ENCODE peak calls at places on chromosomes 12 and 14, in nine cellular contexts. One of them, this sample, is unnamed.

GRCh38 chr14:74324945-74325361 is 22.2 kb upstream of the ABCD4 start:
- DNase-seq in AG10803: peak; percentile 52
- DNase-seq in fibroblast of mammary gland: peak; percentile 53
- DNase-seq in fibroblast of pulmonary artery: peak; percentile 58
- DNase-seq in MM.1S: peak; percentile 25
- DNase-seq in A549: peak; percentile 65
- DNase-seq in glutamatergic neuron: no peak
- DNase-seq in fibroblast of lung: no peak
- DNase-seq in IMR-90: peak; percentile 38
- DNase-seq in this sample: peak; percentile 10

GRCh38 chr14:92692822-92693226 is 55.6 kb downstream of the LGMN start:
- DNase-seq in AG10803: no peak
- DNase-seq in fibroblast of mammary gland: peak; percentile 55
- DNase-seq in fibroblast of pulmonary artery: peak; percentile 50
- DNase-seq in MM.1S: peak; percentile 16
- DNase-seq in A549: no peak
- DNase-seq in glutamatergic neuron: no peak
- DNase-seq in fibroblast of lung: peak; percentile 47
- DNase-seq in IMR-90: peak; percentile 29
- DNase-seq in this sample: no peak

GRCh38 chr12:68636268-68636667 is 25.6 kb downstream of the RAP1B start:
- DNase-seq in AG10803: peak; percentile 81
- DNase-seq in fibroblast of mammary gland: peak; percentile 80
- DNase-seq in fibroblast of pulmonary artery: peak; percentile 85
- DNase-seq in MM.1S: no peak
- DNase-seq in A549: no peak
- DNase-seq in glutamatergic neuron: no peak
- DNase-seq in fibroblast of lung: peak; percentile 77
- DNase-seq in IMR-90: peak; percentile 80
- DNase-seq in this sample: peak; percentile 75

GRCh38 chr14:103496776-103497175 is 25.9 kb downstream of the CKB start:
- DNase-seq in AG10803: peak; percentile 21
- DNase-seq in fibroblast of mammary gland: peak; percentile 54
- DNase-seq in fibroblast of pulmonary artery: no peak
- DNase-seq in MM.1S: no peak
- DNase-seq in A549: no peak
- DNase-seq in glutamatergic neuron: no peak
- DNase-seq in fibroblast of lung: no peak
- DNase-seq in IMR-90: peak; percentile 33
- DNase-seq in this sample: no peak

GRCh38 chr12:45231515-45232145 is 15.7 kb downstream of the ANO6 start:
- DNase-seq in AG10803: peak; percentile 85
- DNase-seq in fibroblast of mammary gland: peak; percentile 89
- DNase-seq in fibroblast of pulmonary artery: peak; percentile 69
- DNase-seq in MM.1S: no peak
- DNase-seq in A549: no peak
- DNase-seq in glutamatergic neuron: no peak
- DNase-seq in fibroblast of lung: peak; percentile 89
- DNase-seq in IMR-90: peak; percentile 85
- DNase-seq in this sample: peak; percentile 70

GRCh38 chr14:57060276-57060956 is 208.3 kb downstream of the EXOC5 start:
- DNase-seq in AG10803: no peak
- DNase-seq in fibroblast of mammary gland: peak; percentile 6
- DNase-seq in fibroblast of pulmonary artery: no peak
- DNase-seq in MM.1S: peak; percentile 83
- DNase-seq in A549: no peak
- DNase-seq in glutamatergic neuron: no peak
- DNase-seq in fibroblast of lung: peak; percentile 8
- DNase-seq in IMR-90: no peak
- DNase-seq in this sample: no peak

GRCh38 chr12:117679776-117680175 is 289.0 kb downstream of the KSR2 start:
- DNase-seq in AG10803: peak; percentile 72
- DNase-seq in fibroblast of mammary gland: peak; percentile 43
- DNase-seq in fibroblast of pulmonary artery: no peak
- DNase-seq in MM.1S: no peak
- DNase-seq in A549: no peak
- DNase-seq in glutamatergic neuron: no peak
- DNase-seq in fibroblast of lung: peak; percentile 55
- DNase-seq in IMR-90: no peak
- DNase-seq in this sample: no peak

GRCh38 chr12:98344034-98344565 is 171.3 kb upstream of the TMPO start:
- DNase-seq in AG10803: no peak
- DNase-seq in fibroblast of mammary gland: no peak
- DNase-seq in fibroblast of pulmonary artery: no peak
- DNase-seq in MM.1S: no peak
- DNase-seq in A549: no peak
- DNase-seq in glutamatergic neuron: no peak
- DNase-seq in fibroblast of lung: no peak
- DNase-seq in IMR-90: no peak
- DNase-seq in this sample: no peak

GRCh38 chr14:70073924-70074566 is 114.7 kb downstream of the SLC8A3 start:
- DNase-seq in AG10803: peak; percentile 54
- DNase-seq in fibroblast of mammary gland: peak; percentile 74
- DNase-seq in fibroblast of pulmonary artery: peak; percentile 76
- DNase-seq in MM.1S: peak; percentile 53
- DNase-seq in A549: peak; percentile 85
- DNase-seq in glutamatergic neuron: peak; percentile 79
- DNase-seq in fibroblast of lung: peak; percentile 27
- DNase-seq in IMR-90: peak; percentile 73
- DNase-seq in this sample: peak; percentile 58

GRCh38 chr14:104750658-104751057 is 2.3 kb upstream of the SIVA1 start:
- DNase-seq in AG10803: no peak
- DNase-seq in fibroblast of mammary gland: no peak
- DNase-seq in fibroblast of pulmonary artery: no peak
- DNase-seq in MM.1S: no peak
- DNase-seq in A549: no peak
- DNase-seq in glutamatergic neuron: no peak
- DNase-seq in fibroblast of lung: no peak
- DNase-seq in IMR-90: no peak
- DNase-seq in this sample: no peak

GRCh38 chr14:105093426-105094192 is 28.4 kb upstream of the GPR132 start:
- DNase-seq in AG10803: peak; percentile 65
- DNase-seq in fibroblast of mammary gland: peak; percentile 49
- DNase-seq in fibroblast of pulmonary artery: peak; percentile 75
- DNase-seq in MM.1S: no peak
- DNase-seq in A549: peak; percentile 85
- DNase-seq in glutamatergic neuron: peak; percentile 82
- DNase-seq in fibroblast of lung: peak; percentile 83
- DNase-seq in IMR-90: peak; percentile 72
- DNase-seq in this sample: peak; percentile 67

GRCh38 chr12:122166422-122167327 is 7.3 kb downstream of the IL31 start:
- DNase-seq in AG10803: no peak
- DNase-seq in fibroblast of mammary gland: no peak
- DNase-seq in fibroblast of pulmonary artery: no peak
- DNase-seq in MM.1S: no peak
- DNase-seq in A549: no peak
- DNase-seq in glutamatergic neuron: peak; percentile 44
- DNase-seq in fibroblast of lung: no peak
- DNase-seq in IMR-90: no peak
- DNase-seq in this sample: no peak

GRCh38 chr12:103571286-103571685 is 15.8 kb upstream of the STAB2 start:
- DNase-seq in AG10803: no peak
- DNase-seq in fibroblast of mammary gland: no peak
- DNase-seq in fibroblast of pulmonary artery: no peak
- DNase-seq in MM.1S: no peak
- DNase-seq in A549: no peak
- DNase-seq in glutamatergic neuron: peak; percentile 44
- DNase-seq in fibroblast of lung: peak; percentile 11
- DNase-seq in IMR-90: no peak
- DNase-seq in this sample: no peak

GRCh38 chr12:50947932-50948331 is 4.4 kb upstream of the HIGD1C start:
- DNase-seq in AG10803: no peak
- DNase-seq in fibroblast of mammary gland: no peak
- DNase-seq in fibroblast of pulmonary artery: no peak
- DNase-seq in MM.1S: no peak
- DNase-seq in A549: no peak
- DNase-seq in glutamatergic neuron: no peak
- DNase-seq in fibroblast of lung: no peak
- DNase-seq in IMR-90: no peak
- DNase-seq in this sample: no peak

GRCh38 chr12:124524231-124524925 is 43.0 kb downstream of the NCOR2 start:
- DNase-seq in AG10803: peak; percentile 93
- DNase-seq in fibroblast of mammary gland: peak; percentile 87
- DNase-seq in fibroblast of pulmonary artery: peak; percentile 78
- DNase-seq in MM.1S: no peak
- DNase-seq in A549: peak; percentile 60
- DNase-seq in glutamatergic neuron: no peak
- DNase-seq in fibroblast of lung: peak; percentile 90
- DNase-seq in IMR-90: peak; percentile 87
- DNase-seq in this sample: peak; percentile 72

GRCh38 chr12:132761032-132761910 is at the start of gene ANKLE2:
- DNase-seq in AG10803: peak; percentile 78
- DNase-seq in fibroblast of mammary gland: peak; percentile 73
- DNase-seq in fibroblast of pulmonary artery: peak; percentile 61
- DNase-seq in MM.1S: peak; percentile 35
- DNase-seq in A549: peak; percentile 42
- DNase-seq in glutamatergic neuron: peak; percentile 63
- DNase-seq in fibroblast of lung: peak; percentile 80
- DNase-seq in IMR-90: peak; percentile 59
- DNase-seq in this sample: peak; percentile 67

GRCh38 chr12:8823565-8824300 is 1.3 kb downstream of the A2ML1 start:
- DNase-seq in AG10803: peak; percentile 17
- DNase-seq in fibroblast of mammary gland: peak; percentile 16
- DNase-seq in fibroblast of pulmonary artery: peak; percentile 43
- DNase-seq in MM.1S: no peak
- DNase-seq in A549: no peak
- DNase-seq in glutamatergic neuron: peak; percentile 44
- DNase-seq in fibroblast of lung: peak; percentile 33
- DNase-seq in IMR-90: peak; percentile 12
- DNase-seq in this sample: peak; percentile 11

GRCh38 chr12:63150255-63151060 is 543 bp downstream of the AVPR1A start:
- DNase-seq in AG10803: no peak
- DNase-seq in fibroblast of mammary gland: no peak
- DNase-seq in fibroblast of pulmonary artery: no peak
- DNase-seq in MM.1S: no peak
- DNase-seq in A549: no peak
- DNase-seq in glutamatergic neuron: peak; percentile 56
- DNase-seq in fibroblast of lung: no peak
- DNase-seq in IMR-90: no peak
- DNase-seq in this sample: no peak

GRCh38 chr14:92924247-92924646 is 1.3 kb downstream of the CHGA start:
- DNase-seq in AG10803: no peak
- DNase-seq in fibroblast of mammary gland: no peak
- DNase-seq in fibroblast of pulmonary artery: no peak
- DNase-seq in MM.1S: peak; percentile 69
- DNase-seq in A549: no peak
- DNase-seq in glutamatergic neuron: peak; percentile 31
- DNase-seq in fibroblast of lung: no peak
- DNase-seq in IMR-90: no peak
- DNase-seq in this sample: no peak

GRCh38 chr12:92827836-92828431 is 101.2 kb downstream of the EEA1 start:
- DNase-seq in AG10803: peak; percentile 40
- DNase-seq in fibroblast of mammary gland: peak; percentile 67
- DNase-seq in fibroblast of pulmonary artery: peak; percentile 73
- DNase-seq in MM.1S: peak; percentile 36
- DNase-seq in A549: peak; percentile 36
- DNase-seq in glutamatergic neuron: peak; percentile 23
- DNase-seq in fibroblast of lung: peak; percentile 34
- DNase-seq in IMR-90: peak; percentile 49
- DNase-seq in this sample: peak; percentile 38

GRCh38 chr12:128606040-128606439 is 217.7 kb downstream of the SLC15A4 start:
- DNase-seq in AG10803: no peak
- DNase-seq in fibroblast of mammary gland: no peak
- DNase-seq in fibroblast of pulmonary artery: no peak
- DNase-seq in MM.1S: no peak
- DNase-seq in A549: no peak
- DNase-seq in glutamatergic neuron: no peak
- DNase-seq in fibroblast of lung: no peak
- DNase-seq in IMR-90: no peak
- DNase-seq in this sample: no peak

GRCh38 chr14:82091097-82091496 is 557.4 kb upstream of the SEL1L start:
- DNase-seq in AG10803: no peak
- DNase-seq in fibroblast of mammary gland: no peak
- DNase-seq in fibroblast of pulmonary artery: no peak
- DNase-seq in MM.1S: no peak
- DNase-seq in A549: no peak
- DNase-seq in glutamatergic neuron: no peak
- DNase-seq in fibroblast of lung: no peak
- DNase-seq in IMR-90: no peak
- DNase-seq in this sample: no peak

GRCh38 chr14:102442241-102443211 is 67.0 kb downstream of the ANKRD9 start:
- DNase-seq in AG10803: no peak
- DNase-seq in fibroblast of mammary gland: peak; percentile 45
- DNase-seq in fibroblast of pulmonary artery: no peak
- DNase-seq in MM.1S: no peak
- DNase-seq in A549: no peak
- DNase-seq in glutamatergic neuron: no peak
- DNase-seq in fibroblast of lung: no peak
- DNase-seq in IMR-90: peak; percentile 22
- DNase-seq in this sample: peak; percentile 4

GRCh38 chr12:55955800-55956508 is 9.9 kb downstream of the PMEL start:
- DNase-seq in AG10803: peak; percentile 44
- DNase-seq in fibroblast of mammary gland: peak; percentile 71
- DNase-seq in fibroblast of pulmonary artery: peak; percentile 51
- DNase-seq in MM.1S: no peak
- DNase-seq in A549: peak; percentile 87
- DNase-seq in glutamatergic neuron: no peak
- DNase-seq in fibroblast of lung: peak; percentile 76
- DNase-seq in IMR-90: peak; percentile 76
- DNase-seq in this sample: peak; percentile 77
- TF ChIP-seq CTCF in AG10803: peak; percentile 40
- TF ChIP-seq CTCF in fibroblast of mammary gland: peak; percentile 49
- TF ChIP-seq CTCF in fibroblast of pulmonary artery: peak; percentile 35
- TF ChIP-seq CTCF in MM.1S: no peak
- TF ChIP-seq CTCF in A549: peak; percentile 49
- TF ChIP-seq CTCF in glutamatergic neuron: no peak
- TF ChIP-seq CTCF in fibroblast of lung: peak; percentile 16
- TF ChIP-seq CTCF in IMR-90: peak; percentile 51
- TF ChIP-seq CTCF in this sample: peak; percentile 78

GRCh38 chr12:54572881-54573280 is 15.6 kb downstream of the PPP1R1A start:
- DNase-seq in AG10803: no peak
- DNase-seq in fibroblast of mammary gland: no peak
- DNase-seq in fibroblast of pulmonary artery: no peak
- DNase-seq in MM.1S: no peak
- DNase-seq in A549: no peak
- DNase-seq in glutamatergic neuron: no peak
- DNase-seq in fibroblast of lung: no peak
- DNase-seq in IMR-90: no peak
- DNase-seq in this sample: no peak
- TF ChIP-seq CTCF in AG10803: no peak
- TF ChIP-seq CTCF in fibroblast of mammary gland: no peak
- TF ChIP-seq CTCF in fibroblast of pulmonary artery: no peak
- TF ChIP-seq CTCF in MM.1S: no peak
- TF ChIP-seq CTCF in A549: no peak
- TF ChIP-seq CTCF in glutamatergic neuron: no peak
- TF ChIP-seq CTCF in fibroblast of lung: no peak
- TF ChIP-seq CTCF in IMR-90: no peak
- TF ChIP-seq CTCF in this sample: peak; percentile 16

GRCh38 chr12:47967461-47968430 is 4.3 kb downstream of the TMEM106C start:
- DNase-seq in AG10803: peak; percentile 94
- DNase-seq in fibroblast of mammary gland: peak; percentile 68
- DNase-seq in fibroblast of pulmonary artery: peak; percentile 58
- DNase-seq in MM.1S: no peak
- DNase-seq in A549: no peak
- DNase-seq in glutamatergic neuron: no peak
- DNase-seq in fibroblast of lung: no peak
- DNase-seq in IMR-90: peak; percentile 17
- DNase-seq in this sample: peak; percentile 58
- TF ChIP-seq CTCF in AG10803: no peak
- TF ChIP-seq CTCF in fibroblast of mammary gland: no peak
- TF ChIP-seq CTCF in fibroblast of pulmonary artery: no peak
- TF ChIP-seq CTCF in MM.1S: no peak
- TF ChIP-seq CTCF in A549: no peak
- TF ChIP-seq CTCF in glutamatergic neuron: no peak
- TF ChIP-seq CTCF in fibroblast of lung: no peak
- TF ChIP-seq CTCF in IMR-90: no peak
- TF ChIP-seq CTCF in this sample: no peak

GRCh38 chr12:107992870-107993451 is 136.1 kb upstream of the WSCD2 start:
- DNase-seq in AG10803: peak; percentile 30
- DNase-seq in fibroblast of mammary gland: peak; percentile 27
- DNase-seq in fibroblast of pulmonary artery: peak; percentile 38
- DNase-seq in MM.1S: peak; percentile 64
- DNase-seq in A549: peak; percentile 27
- DNase-seq in glutamatergic neuron: peak; percentile 34
- DNase-seq in fibroblast of lung: peak; percentile 15
- DNase-seq in IMR-90: peak; percentile 18
- DNase-seq in this sample: no peak
- TF ChIP-seq CTCF in AG10803: peak; percentile 55
- TF ChIP-seq CTCF in fibroblast of mammary gland: peak; percentile 36
- TF ChIP-seq CTCF in fibroblast of pulmonary artery: peak; percentile 45
- TF ChIP-seq CTCF in MM.1S: peak; percentile 68
- TF ChIP-seq CTCF in A549: peak; percentile 20
- TF ChIP-seq CTCF in glutamatergic neuron: peak; percentile 77
- TF ChIP-seq CTCF in fibroblast of lung: no peak
- TF ChIP-seq CTCF in IMR-90: peak; percentile 25
- TF ChIP-seq CTCF in this sample: peak; percentile 10

This sample was measured in HFFc6.